ENCODE peak calls at places on chromosomes 12 and 14, in four cellular contexts. One of them, this sample, is unnamed.

GRCh38 chr12:95218852-95219171 is 1.2 kb downstream of the VEZT start:
- DNase-seq in BE2C: no peak
- DNase-seq in GM12865: peak; percentile 72
- DNase-seq in choroid plexus epithelial cell: peak; percentile 25
- DNase-seq in this sample: no peak

GRCh38 chr12:53219956-53220856 is 11.8 kb downstream of the RARG start:
- DNase-seq in BE2C: peak; percentile 49
- DNase-seq in choroid plexus epithelial cell: peak; percentile 90
- DNase-seq in GM12865: peak; percentile 90
- DNase-seq in this sample: peak; percentile 82

GRCh38 chr12:94107910-94108309 is 40.5 kb upstream of the PLXNC1 start:
- DNase-seq in GM12865: no peak
- DNase-seq in BE2C: no peak
- DNase-seq in choroid plexus epithelial cell: no peak
- DNase-seq in this sample: no peak

GRCh38 chr12:83664650-83665049 is 977.9 kb downstream of the TMTC2 start:
- DNase-seq in GM12865: no peak
- DNase-seq in choroid plexus epithelial cell: no peak
- DNase-seq in BE2C: peak; percentile 88
- DNase-seq in this sample: no peak

GRCh38 chr14:59333668-59334067 is 131.5 kb downstream of the GPR135 start:
- DNase-seq in choroid plexus epithelial cell: peak; percentile 99
- DNase-seq in BE2C: no peak
- DNase-seq in GM12865: no peak
- DNase-seq in this sample: peak; percentile 91

GRCh38 chr14:52023518-52023917 is 34.2 kb downstream of the RTRAF start:
- DNase-seq in GM12865: no peak
- DNase-seq in choroid plexus epithelial cell: peak; percentile 81
- DNase-seq in BE2C: no peak
- DNase-seq in this sample: peak; percentile 86

GRCh38 chr12:69583203-69583602 is 2.1 kb upstream of the CCT2 start:
- DNase-seq in choroid plexus epithelial cell: no peak
- DNase-seq in BE2C: no peak
- DNase-seq in GM12865: no peak
- DNase-seq in this sample: no peak

GRCh38 chr14:72518809-72519377 is 375.0 kb downstream of the DPF3 start:
- DNase-seq in BE2C: no peak
- DNase-seq in choroid plexus epithelial cell: no peak
- DNase-seq in GM12865: peak; percentile 87
- DNase-seq in this sample: no peak

GRCh38 chr12:25719505-25719904 is 166.4 kb upstream of the LMNTD1 start:
- DNase-seq in GM12865: no peak
- DNase-seq in BE2C: no peak
- DNase-seq in choroid plexus epithelial cell: no peak
- DNase-seq in this sample: no peak

GRCh38 chr12:54654926-54655325 is 6.8 kb upstream of the DCD start:
- DNase-seq in choroid plexus epithelial cell: no peak
- DNase-seq in GM12865: no peak
- DNase-seq in BE2C: no peak
- DNase-seq in this sample: no peak

GRCh38 chr14:100709252-100709955 is 17.3 kb upstream of the DLK1 start:
- DNase-seq in GM12865: no peak
- DNase-seq in choroid plexus epithelial cell: peak; percentile 36
- DNase-seq in BE2C: no peak
- DNase-seq in this sample: peak; percentile 33
- H3K4me3 ChIP-seq in GM12865: no peak overlapping the region
- H3K4me3 ChIP-seq in choroid plexus epithelial cell: peak overlapping the region; percentile 40
- H3K4me3 ChIP-seq in BE2C: no peak overlapping the region
- H3K4me3 ChIP-seq in this sample: peak overlapping the region; percentile 20

DNA sequence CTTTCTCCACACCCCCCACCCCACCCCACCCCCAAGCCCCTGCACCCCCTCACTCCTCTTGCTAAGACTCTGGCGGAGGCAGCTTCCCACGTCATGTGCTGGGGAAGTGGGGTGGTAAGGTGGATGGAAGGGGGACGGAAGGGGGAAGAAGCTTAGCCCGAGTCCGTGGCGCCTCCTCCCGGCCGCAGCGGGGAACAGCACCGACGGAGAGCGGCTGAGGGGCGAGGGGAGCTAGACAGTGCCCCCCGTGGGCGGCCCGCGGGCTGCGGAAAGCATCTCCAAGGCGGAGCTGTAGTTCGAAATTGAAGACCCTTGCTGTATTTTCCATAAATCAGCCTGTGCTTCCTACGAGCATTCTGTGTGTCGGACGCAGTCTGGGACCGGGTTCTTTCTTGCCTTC is 608 bp upstream of the GRIN2B start:
- DNase-seq in choroid plexus epithelial cell: no peak
- DNase-seq in BE2C: peak; percentile 15
- DNase-seq in GM12865: peak; percentile 11
- DNase-seq in this sample: no peak
- TF ChIP-seq CTCF in choroid plexus epithelial cell: no peak
- TF ChIP-seq CTCF in BE2C: peak; percentile 27
- TF ChIP-seq CTCF in GM12865: peak; percentile 34
- TF ChIP-seq CTCF in this sample: peak; percentile 39

DNA sequence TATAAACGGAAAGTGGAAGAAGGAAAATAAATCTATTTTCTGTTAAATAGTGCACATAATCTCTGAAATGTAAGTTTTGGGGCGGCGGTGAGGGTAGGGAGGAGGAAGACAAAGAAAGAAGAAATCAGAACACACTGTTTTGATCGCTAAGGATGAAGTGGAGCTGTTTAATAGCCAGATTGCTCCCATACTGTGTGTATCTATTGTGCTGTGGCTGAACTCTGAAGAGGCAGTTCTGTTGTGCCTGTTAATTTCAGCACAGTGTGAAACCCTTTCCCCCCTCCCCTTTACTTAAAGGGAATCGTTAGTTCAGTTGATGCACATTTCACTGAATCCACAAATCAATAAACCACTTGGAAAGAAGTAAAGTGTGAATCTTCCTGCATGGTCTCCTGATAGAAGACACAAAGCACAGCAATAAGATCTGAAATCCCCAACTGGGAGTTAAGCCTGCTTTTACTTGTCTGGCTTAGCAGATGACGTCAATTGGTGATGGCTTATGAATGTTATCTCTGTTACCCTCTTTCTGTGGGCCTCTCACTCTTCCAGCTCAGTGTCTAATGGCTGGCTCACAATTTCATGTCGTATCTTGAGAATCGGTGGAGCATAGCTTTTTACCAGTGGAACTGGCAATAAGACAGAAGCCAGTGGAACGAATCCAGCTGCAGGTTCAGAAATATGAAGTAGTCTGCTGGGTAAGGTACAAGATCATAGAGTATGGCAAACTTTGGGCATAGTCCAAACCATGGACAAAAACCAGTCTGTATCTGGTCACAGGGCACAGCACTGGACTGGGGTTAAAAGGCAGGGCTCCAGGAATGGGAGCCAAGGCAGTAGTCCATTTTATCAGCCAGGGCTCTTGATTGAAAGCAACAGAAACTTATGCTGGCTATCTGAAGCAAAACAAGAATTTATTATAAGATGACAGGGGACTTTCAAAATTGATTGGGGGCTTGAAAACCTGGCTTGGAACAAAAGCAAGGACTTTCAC is 413.4 kb upstream of the SEL1L start:
- DNase-seq in BE2C: peak; percentile 32
- DNase-seq in GM12865: no peak
- DNase-seq in choroid plexus epithelial cell: no peak
- DNase-seq in this sample: no peak
- H3K4me3 ChIP-seq in BE2C: peak overlapping the region; percentile 13
- H3K4me3 ChIP-seq in GM12865: no peak overlapping the region
- H3K4me3 ChIP-seq in choroid plexus epithelial cell: no peak overlapping the region
- H3K4me3 ChIP-seq in this sample: no peak overlapping the region

DNA sequence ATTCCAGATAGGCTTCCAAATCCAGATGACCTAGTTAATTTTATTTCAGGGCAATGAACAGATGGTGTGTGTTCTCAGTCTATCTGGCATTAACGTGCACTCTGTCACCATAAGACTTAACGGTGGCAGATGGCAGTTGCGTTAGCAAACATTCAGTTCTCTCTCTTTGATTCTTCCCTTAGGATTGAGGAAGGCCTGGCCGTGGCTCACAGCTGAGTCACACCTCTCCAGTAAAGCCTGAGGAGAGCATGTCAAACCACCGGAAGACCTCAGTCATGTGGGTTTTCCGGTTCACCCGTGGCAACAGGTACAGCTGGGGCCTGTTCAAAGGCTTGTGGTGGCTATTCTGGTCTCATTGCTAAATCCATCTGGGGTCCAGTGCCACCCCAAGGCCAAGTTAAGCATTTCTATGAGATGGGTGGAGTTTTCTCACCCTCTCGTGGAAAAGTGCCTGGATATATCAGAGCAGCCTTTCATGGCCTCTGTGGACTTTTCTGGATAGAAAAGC is 545.1 kb upstream of the ATP2B1 start:
- DNase-seq in GM12865: peak; percentile 92
- DNase-seq in BE2C: peak; percentile 80
- DNase-seq in choroid plexus epithelial cell: peak; percentile 89
- DNase-seq in this sample: peak; percentile 96
- TF ChIP-seq CTCF in GM12865: peak; percentile 50
- TF ChIP-seq CTCF in BE2C: peak; percentile 56
- TF ChIP-seq CTCF in choroid plexus epithelial cell: peak; percentile 45
- TF ChIP-seq CTCF in this sample: peak; percentile 37

GRCh38 chr12:89157413-89157812 is 194.9 kb downstream of the DUSP6 start:
- DNase-seq in BE2C: no peak
- DNase-seq in GM12865: no peak
- DNase-seq in choroid plexus epithelial cell: no peak
- DNase-seq in this sample: no peak
- H3K4me3 ChIP-seq in BE2C: no peak overlapping the region
- H3K4me3 ChIP-seq in GM12865: no peak overlapping the region
- H3K4me3 ChIP-seq in choroid plexus epithelial cell: no peak overlapping the region
- H3K4me3 ChIP-seq in this sample: no peak overlapping the region

GRCh38 chr14:53437858-53438257 is 284.7 kb upstream of the DDHD1 start:
- DNase-seq in choroid plexus epithelial cell: no peak
- DNase-seq in BE2C: no peak
- DNase-seq in GM12865: no peak
- DNase-seq in this sample: no peak

GRCh38 chr14:53444677-53445312 is 291.7 kb upstream of the DDHD1 start:
- DNase-seq in GM12865: no peak
- DNase-seq in BE2C: no peak
- DNase-seq in choroid plexus epithelial cell: no peak
- DNase-seq in this sample: no peak

DNA sequence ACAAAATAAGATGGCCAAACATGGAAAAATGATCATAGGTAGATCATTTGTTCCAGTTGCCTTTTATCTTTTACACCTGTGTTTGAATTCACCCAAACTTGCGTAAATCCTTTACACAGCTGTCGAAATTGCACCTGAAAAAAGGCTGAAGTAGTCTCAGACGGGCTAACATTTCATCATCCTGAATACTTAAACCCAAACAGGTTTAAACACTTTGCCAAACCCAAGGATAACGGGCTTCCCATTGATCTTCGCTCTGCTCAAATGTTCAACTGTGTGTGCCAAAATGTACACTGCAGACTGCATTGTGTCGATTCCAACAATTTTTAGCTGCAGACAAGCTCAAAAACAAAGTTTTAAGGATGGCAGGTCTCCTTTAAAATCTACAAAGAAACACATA is 288.7 kb upstream of the DDHD1 start:
- DNase-seq in BE2C: no peak
- DNase-seq in choroid plexus epithelial cell: no peak
- DNase-seq in GM12865: no peak
- DNase-seq in this sample: no peak
- TF ChIP-seq CTCF in BE2C: no peak
- TF ChIP-seq CTCF in choroid plexus epithelial cell: no peak
- TF ChIP-seq CTCF in GM12865: no peak
- TF ChIP-seq CTCF in this sample: no peak

GRCh38 chr12:89384750-89385273 is 32.5 kb upstream of the DUSP6 start:
- DNase-seq in GM12865: no peak
- DNase-seq in BE2C: no peak
- DNase-seq in choroid plexus epithelial cell: no peak
- DNase-seq in this sample: no peak
- H3K4me3 ChIP-seq in GM12865: no peak overlapping the region
- H3K4me3 ChIP-seq in BE2C: no peak overlapping the region
- H3K4me3 ChIP-seq in choroid plexus epithelial cell: no peak overlapping the region
- H3K4me3 ChIP-seq in this sample: no peak overlapping the region

GRCh38 chr14:78227466-78228077 is 57.4 kb downstream of the NRXN3 start:
- DNase-seq in BE2C: no peak
- DNase-seq in choroid plexus epithelial cell: no peak
- DNase-seq in GM12865: no peak
- DNase-seq in this sample: no peak
- TF ChIP-seq CTCF in BE2C: no peak
- TF ChIP-seq CTCF in choroid plexus epithelial cell: no peak
- TF ChIP-seq CTCF in GM12865: no peak
- TF ChIP-seq CTCF in this sample: no peak

GRCh38 chr12:125148316-125148715 is 83.1 kb downstream of the AACS start:
- DNase-seq in GM12865: no peak
- DNase-seq in choroid plexus epithelial cell: no peak
- DNase-seq in BE2C: no peak
- DNase-seq in this sample: no peak
- H3K4me3 ChIP-seq in GM12865: no peak overlapping the region
- H3K4me3 ChIP-seq in choroid plexus epithelial cell: no peak overlapping the region
- H3K4me3 ChIP-seq in BE2C: no peak overlapping the region
- H3K4me3 ChIP-seq in this sample: no peak overlapping the region

GRCh38 chr12:128968668-128969067 is 115.4 kb downstream of the GLT1D1 start:
- DNase-seq in BE2C: no peak
- DNase-seq in choroid plexus epithelial cell: no peak
- DNase-seq in GM12865: no peak
- DNase-seq in this sample: no peak

GRCh38 chr12:128970941-128971340 is 117.7 kb downstream of the GLT1D1 start:
- DNase-seq in choroid plexus epithelial cell: no peak
- DNase-seq in BE2C: no peak
- DNase-seq in GM12865: no peak
- DNase-seq in this sample: no peak

GRCh38 chr12:128971802-128972201 is 118.5 kb downstream of the GLT1D1 start:
- DNase-seq in GM12865: peak; percentile 25
- DNase-seq in choroid plexus epithelial cell: no peak
- DNase-seq in BE2C: no peak
- DNase-seq in this sample: no peak

GRCh38 chr12:128970110-128970509 is 116.8 kb downstream of the GLT1D1 start:
- DNase-seq in GM12865: no peak
- DNase-seq in choroid plexus epithelial cell: no peak
- DNase-seq in BE2C: no peak
- DNase-seq in this sample: no peak

GRCh38 chr12:128969480-128970055 is 116.3 kb downstream of the GLT1D1 start:
- DNase-seq in choroid plexus epithelial cell: peak; percentile 20
- DNase-seq in GM12865: peak; percentile 58
- DNase-seq in BE2C: no peak
- DNase-seq in this sample: no peak
- TF ChIP-seq CTCF in choroid plexus epithelial cell: peak; percentile 53
- TF ChIP-seq CTCF in GM12865: peak; percentile 64
- TF ChIP-seq CTCF in BE2C: no peak
- TF ChIP-seq CTCF in this sample: peak; percentile 22

This sample was measured in astrocyte of the spinal cord.